ENCODE peak calls at places on chromosome 15, in seven cellular contexts. N, O, A, I, E, B and J are unnamed samples.

GRCh38 chr15:51088585-51088984 is 6.1 kb downstream of the TNFAIP8L3 start:
- DNase-seq in O (no peak), I (no peak), A (no peak), E (no peak), B (no peak), N (no peak), J (no peak)

GRCh38 chr15:53747501-53748068 is 11.9 kb downstream of the WDR72 start:
- DNase-seq in N (no peak), A (no peak), E (no peak), O (no peak), B (no peak), I (no peak), J (no peak)

GRCh38 chr15:89783111-89783860 is 7.2 kb downstream of the MESP2 start:
- DNase-seq in E (peak; percentile 92), I (peak; percentile 83), B (no peak), A (no peak), O (no peak), N (peak; percentile 51), J (peak; percentile 72)

GRCh38 chr15:45919806-45920205 is 285.0 kb downstream of the SQOR start:
- DNase-seq in N (peak; percentile 72), A (no peak), O (no peak), E (peak; percentile 73), I (peak; percentile 1), B (no peak), J (peak; percentile 89)

GRCh38 chr15:92707880-92708551 is 52.4 kb upstream of the FAM174B start:
- DNase-seq in B (no peak), E (peak; percentile 6), O (no peak), A (no peak), N (no peak), I (no peak), J (peak; percentile 38)

GRCh38 chr15:69652906-69653305 is 200.3 kb downstream of the RPLP1 start:
- DNase-seq in O (no peak), I (no peak), E (no peak), B (no peak), N (no peak), A (no peak), J (no peak)

GRCh38 chr15:26838742-26839460 is 28.0 kb upstream of the GABRA5 start:
- DNase-seq in O (no peak), B (no peak), I (no peak), E (no peak), A (no peak), N (peak; percentile 5), J (no peak)

GRCh38 chr15:41585140-41586047 is 26.4 kb downstream of the TYRO3 start:
- DNase-seq in B (no peak), I (peak; percentile 59), O (no peak), N (peak; percentile 57), A (peak; percentile 62), E (peak; percentile 65), J (peak; percentile 69)

GRCh38 chr15:55710286-55710685 is 32.7 kb downstream of the PRTG start:
- DNase-seq in I (peak; percentile 48), E (no peak), B (no peak), A (no peak), N (no peak), O (no peak), J (no peak)

GRCh38 chr15:72751751-72752455 is 31.7 kb downstream of the ADPGK start:
- DNase-seq in A (no peak), N (no peak), O (no peak), I (no peak), E (peak; percentile 35), B (no peak), J (peak; percentile 50)

GRCh38 chr15:79091204-79091867 is 756 bp upstream of the RASGRF1 start:
- DNase-seq in E (peak; percentile 8), N (no peak), O (no peak), I (peak; percentile 18), A (no peak), B (no peak), J (no peak)

GRCh38 chr15:72231066-72231846 is at the start of gene PKM:
- DNase-seq in I (peak; percentile 97), N (peak; percentile 99), O (peak; percentile 88), A (peak; percentile 98), B (peak; percentile 88), E (peak; percentile 98), J (peak; percentile 98)

GRCh38 chr15:93001881-93002280 is 87.1 kb downstream of the RGMA start:
- DNase-seq in E (peak; percentile 33), I (peak; percentile 23), O (no peak), A (no peak), B (no peak), N (no peak), J (peak; percentile 26)

GRCh38 chr15:82047493-82048446 is 2.0 kb upstream of the MEX3B start:
- DNase-seq in B (no peak), E (peak; percentile 29), I (peak; percentile 14), N (no peak), A (no peak), O (no peak), J (peak; percentile 46)

GRCh38 chr15:83320831-83321230 is 36.4 kb upstream of the BNC1 start:
- DNase-seq in O (no peak), N (no peak), E (peak; percentile 44), B (no peak), I (peak; percentile 40), A (no peak), J (peak; percentile 73)

GRCh38 chr15:29139072-29139471 is 130.6 kb downstream of the NSMCE3 start:
- DNase-seq in B (no peak), N (no peak), E (no peak), I (no peak), A (no peak), O (no peak), J (no peak)

GRCh38 chr15:66766282-66767228 is 64.5 kb downstream of the SMAD6 start:
- DNase-seq in A (no peak), B (no peak), E (no peak), I (peak; percentile 68), N (no peak), O (no peak), J (peak; percentile 31)

GRCh38 chr15:58551764-58552504 is 120.1 kb downstream of the LIPC start:
- DNase-seq in N (peak; percentile 59), A (no peak), I (peak; percentile 98), O (peak; percentile 76), B (no peak), E (peak; percentile 85), J (peak; percentile 95)

GRCh38 chr15:60720493-60721231 is 241.7 kb upstream of the ICE2 start:
- DNase-seq in O (no peak), B (peak; percentile 10), I (no peak), A (no peak), N (no peak), E (no peak), J (no peak)

GRCh38 chr15:68112711-68113110 is 58.6 kb downstream of the PIAS1 start:
- DNase-seq in N (no peak), O (no peak), A (no peak), I (peak; percentile 59), B (no peak), E (no peak), J (no peak)

GRCh38 chr15:37037256-37037655 is 63.1 kb downstream of the MEIS2 start:
- DNase-seq in E (no peak), N (no peak), I (no peak), B (no peak), A (no peak), O (no peak), J (no peak)

GRCh38 chr15:62138124-62138523 is 27.0 kb downstream of the C2CD4B start:
- DNase-seq in A (no peak), E (peak; percentile 93), O (no peak), I (peak; percentile 89), N (no peak), B (no peak), J (peak; percentile 98)

GRCh38 chr15:77391372-77391951 is 28.4 kb downstream of the PEAK1 start:
- DNase-seq in I (no peak), A (no peak), B (no peak), O (no peak), N (no peak), E (no peak), J (no peak)

GRCh38 chr15:62291262-62291661 is 126.2 kb upstream of the C2CD4B start:
- DNase-seq in O (no peak), A (no peak), B (no peak), E (no peak), N (no peak), I (no peak), J (peak; percentile 26)

GRCh38 chr15:57496946-57497944 is 94.5 kb upstream of the MYZAP start:
- DNase-seq in N (peak; percentile 11), A (no peak), I (no peak), O (no peak), B (no peak), E (peak; percentile 10), J (no peak)

GRCh38 chr15:40293905-40294895 is 11.3 kb upstream of the ANKRD63 start:
- DNase-seq in B (no peak), O (no peak), A (peak; percentile 2), E (no peak), N (no peak), I (no peak), J (no peak)
- H3K4me3 ChIP-seq in B (no peak overlapping the region), O (no peak overlapping the region), A (no peak overlapping the region), E (no peak overlapping the region), N (no peak overlapping the region), I (no peak overlapping the region), J (no peak overlapping the region)

DNA sequence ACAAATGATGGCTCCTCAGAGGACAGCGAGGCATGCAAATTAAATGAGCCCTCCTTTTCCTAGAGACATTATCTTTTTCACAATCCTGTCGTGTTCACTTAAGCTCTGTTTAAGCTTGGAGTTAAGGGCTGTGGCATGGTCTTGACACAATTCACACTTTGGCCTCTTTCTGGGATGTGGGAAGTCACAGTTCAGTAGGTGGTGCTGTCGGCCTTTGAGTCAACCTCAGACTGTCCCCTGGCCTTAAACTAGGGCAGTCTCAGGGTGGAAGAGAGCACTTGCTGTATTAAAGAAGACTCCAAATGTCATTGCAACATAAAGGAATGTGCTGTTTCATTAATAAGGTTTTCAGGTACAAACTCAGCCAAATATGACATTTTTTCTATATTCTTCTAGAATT is 351.0 kb downstream of the MCTP2 start:
- DNase-seq in A (no peak), B (peak; percentile 4), I (no peak), O (no peak), N (no peak), E (peak; percentile 21), J (peak; percentile 25)
- TF ChIP-seq CTCF in A (no peak), B (no peak), I (no peak), O (no peak), N (peak; percentile 28), E (no peak), J (peak; percentile 6)

GRCh38 chr15:42605281-42605744 is 29.9 kb downstream of the STARD9 start:
- DNase-seq in B (no peak), E (peak; percentile 63), A (no peak), O (no peak), N (no peak), I (peak; percentile 54), J (peak; percentile 64)
- H3K4me3 ChIP-seq in B (no peak overlapping the region), E (no peak overlapping the region), A (no peak overlapping the region), O (no peak overlapping the region), N (no peak overlapping the region), I (no peak overlapping the region), J (no peak overlapping the region)

GRCh38 chr15:59642351-59642750 is 15.0 kb downstream of the GTF2A2 start:
- DNase-seq in E (peak; percentile 5), B (no peak), A (no peak), O (no peak), N (no peak), I (no peak), J (peak; percentile 17)
- TF ChIP-seq CTCF in E (peak; percentile 26), B (peak; percentile 21), A (no peak), O (no peak), N (peak; percentile 56), I (no peak), J (peak; percentile 27)